ENCODE peak calls at places on chromosomes 3 and 15, in ten cellular contexts. One of them, this sample, is unnamed.

GRCh38 chr3:10978956-10979355 is 13.6 kb upstream of the SLC6A1 start:
- DNase-seq in ascending aorta: no peak
- DNase-seq in AG10803: no peak
- DNase-seq in astrocyte of the spinal cord: no peak
- DNase-seq in neural progenitor cell: no peak
- DNase-seq in hepatocyte: no peak
- DNase-seq in AG04449: no peak
- DNase-seq in heart left ventricle: no peak
- DNase-seq in HepG2: peak
- DNase-seq in IMR-90: no peak
- DNase-seq in this sample: no peak

GRCh38 chr3:78154521-78155186 is 1114.8 kb downstream of the ROBO2 start:
- DNase-seq in neural progenitor cell: no peak
- DNase-seq in AG04449: no peak
- DNase-seq in ascending aorta: no peak
- DNase-seq in IMR-90: no peak
- DNase-seq in heart left ventricle: no peak
- DNase-seq in astrocyte of the spinal cord: no peak
- DNase-seq in HepG2: no peak
- DNase-seq in hepatocyte: no peak
- DNase-seq in AG10803: no peak
- DNase-seq in this sample: no peak

GRCh38 chr3:123344175-123344908 is 104.5 kb downstream of the ADCY5 start:
- DNase-seq in AG10803: peak
- DNase-seq in IMR-90: peak
- DNase-seq in HepG2: no peak
- DNase-seq in astrocyte of the spinal cord: peak
- DNase-seq in AG04449: peak
- DNase-seq in neural progenitor cell: no peak
- DNase-seq in ascending aorta: no peak
- DNase-seq in heart left ventricle: no peak
- DNase-seq in hepatocyte: no peak
- DNase-seq in this sample: peak

GRCh38 chr3:174376346-174376745 is 482.8 kb upstream of the NAALADL2 start:
- DNase-seq in AG04449: no peak
- DNase-seq in heart left ventricle: no peak
- DNase-seq in astrocyte of the spinal cord: no peak
- DNase-seq in IMR-90: peak
- DNase-seq in ascending aorta: no peak
- DNase-seq in AG10803: peak
- DNase-seq in hepatocyte: no peak
- DNase-seq in neural progenitor cell: no peak
- DNase-seq in HepG2: no peak
- DNase-seq in this sample: peak

GRCh38 chr15:69735126-69735525 is 282.5 kb downstream of the RPLP1 start:
- DNase-seq in IMR-90: no peak
- DNase-seq in HepG2: no peak
- DNase-seq in neural progenitor cell: peak
- DNase-seq in astrocyte of the spinal cord: peak
- DNase-seq in AG10803: peak
- DNase-seq in heart left ventricle: no peak
- DNase-seq in hepatocyte: peak
- DNase-seq in AG04449: no peak
- DNase-seq in ascending aorta: no peak
- DNase-seq in this sample: peak

GRCh38 chr3:72960812-72961518 is 35.6 kb upstream of the PPP4R2 start:
- DNase-seq in HepG2: peak
- DNase-seq in hepatocyte: peak
- DNase-seq in AG04449: no peak
- DNase-seq in astrocyte of the spinal cord: no peak
- DNase-seq in IMR-90: peak
- DNase-seq in heart left ventricle: peak
- DNase-seq in ascending aorta: no peak
- DNase-seq in AG10803: peak
- DNase-seq in neural progenitor cell: no peak
- DNase-seq in this sample: peak

GRCh38 chr3:43198791-43199644 is 87.3 kb upstream of the SNRK start:
- DNase-seq in hepatocyte: no peak
- DNase-seq in AG04449: no peak
- DNase-seq in neural progenitor cell: no peak
- DNase-seq in AG10803: no peak
- DNase-seq in HepG2: no peak
- DNase-seq in astrocyte of the spinal cord: no peak
- DNase-seq in IMR-90: peak
- DNase-seq in ascending aorta: no peak
- DNase-seq in heart left ventricle: no peak
- DNase-seq in this sample: peak

GRCh38 chr3:160577551-160578195 is 12.3 kb upstream of the KPNA4 start:
- DNase-seq in AG10803: no peak
- DNase-seq in heart left ventricle: no peak
- DNase-seq in IMR-90: peak
- DNase-seq in astrocyte of the spinal cord: no peak
- DNase-seq in neural progenitor cell: peak
- DNase-seq in AG04449: no peak
- DNase-seq in hepatocyte: no peak
- DNase-seq in HepG2: peak
- DNase-seq in ascending aorta: no peak
- DNase-seq in this sample: peak

GRCh38 chr15:85688703-85689102 is 106.0 kb downstream of the KLHL25 start:
- DNase-seq in neural progenitor cell: no peak
- DNase-seq in IMR-90: no peak
- DNase-seq in AG04449: no peak
- DNase-seq in hepatocyte: no peak
- DNase-seq in astrocyte of the spinal cord: no peak
- DNase-seq in ascending aorta: no peak
- DNase-seq in HepG2: no peak
- DNase-seq in AG10803: no peak
- DNase-seq in heart left ventricle: no peak
- DNase-seq in this sample: no peak

GRCh38 chr3:49017978-49018706 is at the start of gene DALRD3:
- DNase-seq in heart left ventricle: peak
- DNase-seq in HepG2: peak
- DNase-seq in astrocyte of the spinal cord: peak
- DNase-seq in neural progenitor cell: peak
- DNase-seq in ascending aorta: no peak
- DNase-seq in AG04449: no peak
- DNase-seq in AG10803: peak
- DNase-seq in IMR-90: peak
- DNase-seq in hepatocyte: peak
- DNase-seq in this sample: peak

GRCh38 chr3:12993022-12993622 is 80.1 kb downstream of the IQSEC1 start:
- DNase-seq in ascending aorta: no peak
- DNase-seq in AG10803: peak
- DNase-seq in heart left ventricle: peak
- DNase-seq in IMR-90: peak
- DNase-seq in neural progenitor cell: peak
- DNase-seq in astrocyte of the spinal cord: no peak
- DNase-seq in HepG2: peak
- DNase-seq in AG04449: no peak
- DNase-seq in hepatocyte: peak
- DNase-seq in this sample: no peak
- TF ChIP-seq CTCF in ascending aorta: no peak
- TF ChIP-seq CTCF in AG10803: no peak
- TF ChIP-seq CTCF in heart left ventricle: no peak
- TF ChIP-seq CTCF in IMR-90: no peak
- TF ChIP-seq CTCF in neural progenitor cell: peak
- TF ChIP-seq CTCF in astrocyte of the spinal cord: no peak
- TF ChIP-seq CTCF in HepG2: peak
- TF ChIP-seq CTCF in AG04449: peak
- TF ChIP-seq CTCF in hepatocyte: no peak
- TF ChIP-seq CTCF in this sample: no peak

GRCh38 chr3:6860911-6861330 is at the start of gene GRM7:
- DNase-seq in IMR-90: no peak
- DNase-seq in AG04449: no peak
- DNase-seq in HepG2: no peak
- DNase-seq in ascending aorta: no peak
- DNase-seq in AG10803: no peak
- DNase-seq in neural progenitor cell: peak
- DNase-seq in heart left ventricle: no peak
- DNase-seq in astrocyte of the spinal cord: peak
- DNase-seq in hepatocyte: peak
- DNase-seq in this sample: no peak

GRCh38 chr3:6861331-6861988 is 545 bp downstream of the GRM7 start:
- DNase-seq in heart left ventricle: no peak
- DNase-seq in ascending aorta: no peak
- DNase-seq in AG10803: no peak
- DNase-seq in IMR-90: no peak
- DNase-seq in hepatocyte: peak
- DNase-seq in astrocyte of the spinal cord: peak
- DNase-seq in AG04449: no peak
- DNase-seq in HepG2: no peak
- DNase-seq in neural progenitor cell: peak
- DNase-seq in this sample: no peak

GRCh38 chr3:6860149-6860548 is 766 bp upstream of the GRM7 start:
- DNase-seq in AG10803: no peak
- DNase-seq in AG04449: no peak
- DNase-seq in ascending aorta: no peak
- DNase-seq in IMR-90: no peak
- DNase-seq in hepatocyte: no peak
- DNase-seq in neural progenitor cell: peak
- DNase-seq in heart left ventricle: no peak
- DNase-seq in HepG2: no peak
- DNase-seq in astrocyte of the spinal cord: no peak
- DNase-seq in this sample: no peak

GRCh38 chr3:6861989-6862879 is 1.3 kb downstream of the GRM7 start:
- DNase-seq in hepatocyte: peak
- DNase-seq in IMR-90: no peak
- DNase-seq in HepG2: no peak
- DNase-seq in neural progenitor cell: peak
- DNase-seq in AG10803: no peak
- DNase-seq in AG04449: no peak
- DNase-seq in ascending aorta: no peak
- DNase-seq in astrocyte of the spinal cord: no peak
- DNase-seq in heart left ventricle: no peak
- DNase-seq in this sample: no peak

DNA sequence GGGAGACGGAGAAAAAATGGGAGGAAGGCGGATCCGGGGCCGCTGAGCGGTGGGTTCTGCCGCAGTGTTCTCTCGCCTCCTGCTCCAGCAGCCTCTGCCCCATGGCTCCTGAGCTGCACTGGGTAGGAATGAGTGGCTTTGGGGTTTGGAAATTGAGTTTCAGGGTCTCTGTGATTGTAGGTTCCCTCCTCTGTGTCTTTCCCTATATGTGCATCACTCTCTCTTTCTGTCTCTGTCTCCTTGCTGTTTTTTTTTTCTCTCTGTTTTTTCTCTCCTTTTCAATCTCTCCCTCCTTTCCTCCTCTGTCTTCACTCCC is 1.9 kb downstream of the GRM7 start:
- DNase-seq in hepatocyte: no peak
- DNase-seq in astrocyte of the spinal cord: no peak
- DNase-seq in HepG2: no peak
- DNase-seq in ascending aorta: no peak
- DNase-seq in AG04449: no peak
- DNase-seq in neural progenitor cell: no peak
- DNase-seq in AG10803: no peak
- DNase-seq in heart left ventricle: no peak
- DNase-seq in IMR-90: no peak
- DNase-seq in this sample: no peak
- H3K4me3 ChIP-seq in hepatocyte: peak
- H3K4me3 ChIP-seq in astrocyte of the spinal cord: peak
- H3K4me3 ChIP-seq in HepG2: no peak
- H3K4me3 ChIP-seq in ascending aorta: peak
- H3K4me3 ChIP-seq in AG04449: no peak
- H3K4me3 ChIP-seq in neural progenitor cell: peak
- H3K4me3 ChIP-seq in AG10803: no peak
- H3K4me3 ChIP-seq in heart left ventricle: no peak
- H3K4me3 ChIP-seq in IMR-90: no peak
- H3K4me3 ChIP-seq in this sample: no peak

GRCh38 chr3:41997702-41998551 is 36.0 kb upstream of the ULK4 start:
- DNase-seq in hepatocyte: no peak
- DNase-seq in astrocyte of the spinal cord: no peak
- DNase-seq in heart left ventricle: no peak
- DNase-seq in neural progenitor cell: peak
- DNase-seq in IMR-90: peak
- DNase-seq in AG10803: no peak
- DNase-seq in ascending aorta: no peak
- DNase-seq in AG04449: no peak
- DNase-seq in HepG2: no peak
- DNase-seq in this sample: peak
- TF ChIP-seq CTCF in hepatocyte: peak
- TF ChIP-seq CTCF in astrocyte of the spinal cord: peak
- TF ChIP-seq CTCF in heart left ventricle: peak
- TF ChIP-seq CTCF in neural progenitor cell: peak
- TF ChIP-seq CTCF in IMR-90: peak
- TF ChIP-seq CTCF in AG10803: peak
- TF ChIP-seq CTCF in ascending aorta: no peak
- TF ChIP-seq CTCF in AG04449: peak
- TF ChIP-seq CTCF in HepG2: peak
- TF ChIP-seq CTCF in this sample: peak

GRCh38 chr3:53150247-53151085 is 10.5 kb upstream of the PRKCD start:
- DNase-seq in AG10803: peak
- DNase-seq in astrocyte of the spinal cord: peak
- DNase-seq in neural progenitor cell: no peak
- DNase-seq in IMR-90: peak
- DNase-seq in HepG2: no peak
- DNase-seq in hepatocyte: no peak
- DNase-seq in AG04449: no peak
- DNase-seq in heart left ventricle: no peak
- DNase-seq in ascending aorta: no peak
- DNase-seq in this sample: peak

GRCh38 chr3:53151870-53152269 is 9.1 kb upstream of the PRKCD start:
- DNase-seq in neural progenitor cell: no peak
- DNase-seq in astrocyte of the spinal cord: no peak
- DNase-seq in heart left ventricle: no peak
- DNase-seq in HepG2: no peak
- DNase-seq in AG10803: no peak
- DNase-seq in IMR-90: no peak
- DNase-seq in hepatocyte: no peak
- DNase-seq in AG04449: no peak
- DNase-seq in ascending aorta: no peak
- DNase-seq in this sample: no peak

GRCh38 chr3:53152316-53152715 is 8.7 kb upstream of the PRKCD start:
- DNase-seq in hepatocyte: no peak
- DNase-seq in AG04449: no peak
- DNase-seq in heart left ventricle: no peak
- DNase-seq in ascending aorta: no peak
- DNase-seq in neural progenitor cell: no peak
- DNase-seq in HepG2: no peak
- DNase-seq in IMR-90: no peak
- DNase-seq in astrocyte of the spinal cord: no peak
- DNase-seq in AG10803: no peak
- DNase-seq in this sample: no peak

GRCh38 chr3:53149699-53150098 is 11.3 kb upstream of the PRKCD start:
- DNase-seq in AG04449: no peak
- DNase-seq in IMR-90: no peak
- DNase-seq in ascending aorta: no peak
- DNase-seq in heart left ventricle: no peak
- DNase-seq in hepatocyte: no peak
- DNase-seq in HepG2: no peak
- DNase-seq in astrocyte of the spinal cord: no peak
- DNase-seq in AG10803: no peak
- DNase-seq in neural progenitor cell: no peak
- DNase-seq in this sample: no peak

DNA sequence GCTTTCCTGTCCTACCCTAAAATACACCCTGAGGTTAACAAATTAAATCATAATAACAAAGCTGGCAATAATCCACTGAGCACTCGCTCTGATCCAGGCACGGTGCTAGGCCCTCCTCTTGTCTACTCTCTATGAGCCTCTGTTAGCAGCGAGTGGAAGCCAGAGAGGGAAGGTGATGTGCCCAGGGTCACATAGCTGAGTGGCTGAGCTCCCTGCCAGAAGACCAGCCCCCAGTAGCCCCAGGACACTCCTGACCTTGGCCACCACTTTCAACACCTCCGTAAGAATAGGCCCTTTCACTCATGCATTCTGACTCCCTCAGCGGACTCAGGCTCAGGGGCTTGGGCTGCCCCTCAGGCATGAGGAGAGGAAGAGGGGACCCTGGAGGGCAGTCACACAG is 9.5 kb upstream of the PRKCD start:
- DNase-seq in AG10803: no peak
- DNase-seq in astrocyte of the spinal cord: no peak
- DNase-seq in IMR-90: no peak
- DNase-seq in hepatocyte: no peak
- DNase-seq in AG04449: no peak
- DNase-seq in heart left ventricle: no peak
- DNase-seq in neural progenitor cell: no peak
- DNase-seq in ascending aorta: no peak
- DNase-seq in HepG2: no peak
- DNase-seq in this sample: no peak
- H3K4me3 ChIP-seq in AG10803: no peak
- H3K4me3 ChIP-seq in astrocyte of the spinal cord: no peak
- H3K4me3 ChIP-seq in IMR-90: no peak
- H3K4me3 ChIP-seq in hepatocyte: no peak
- H3K4me3 ChIP-seq in AG04449: no peak
- H3K4me3 ChIP-seq in heart left ventricle: no peak
- H3K4me3 ChIP-seq in neural progenitor cell: no peak
- H3K4me3 ChIP-seq in ascending aorta: no peak
- H3K4me3 ChIP-seq in HepG2: peak
- H3K4me3 ChIP-seq in this sample: no peak